ENCODE peak calls at places on chromosomes 13 and 19, in ten cellular contexts. A is GM23338; O is Peyer's patch; P is activated CD8-positive, alpha-beta memory T cell treated with anti-CD3 and anti-CD28 coated beads for 4 hours; M is fibroblast of lung; C is NCI-H748 treated with DMSO at 0.1 percent for 48 hours; N is hepatocyte; E is NCI-H1436; L is midbrain; V is ascending aorta. D is an unnamed sample.
A peak's percentile ranks its signal among the peaks of the same experiment; 100 is the strongest.

GRCh38 chr13:79435549-79435948 is 29.5 kb upstream of the RBM26 start:
- DNase-seq in V (no peak), A (no peak), N (no peak), C (no peak), L (no peak), O (no peak), E (no peak), M (peak; percentile 83), P (no peak), D (peak; percentile 65)

GRCh38 chr13:47085346-47085745 is 188.5 kb upstream of the HTR2A start:
- DNase-seq in V (no peak), L (no peak), O (no peak), N (no peak), E (no peak), M (peak; percentile 36), A (no peak), P (no peak), C (no peak), D (no peak)

GRCh38 chr19:8831832-8832131 is 322 bp downstream of the ZNF558 start:
- DNase-seq in V (no peak), L (no peak), C (no peak), N (no peak), M (no peak), A (peak; percentile 21), E (peak; percentile 51), P (no peak), O (no peak), D (no peak)

GRCh38 chr19:19113040-19113541 is 25.2 kb downstream of the TMEM161A start:
- DNase-seq in O (no peak), L (no peak), M (peak; percentile 30), N (no peak), P (no peak), C (no peak), A (peak; percentile 68), V (no peak), E (no peak), D (no peak)

GRCh38 chr19:33621065-33621785 is 528 bp upstream of the CHST8 start:
- DNase-seq in A (peak; percentile 61), L (no peak), M (no peak), O (no peak), P (no peak), C (no peak), N (no peak), V (no peak), E (no peak), D (no peak)

GRCh38 chr13:110546933-110547332 is 14.6 kb downstream of the RAB20 start:
- DNase-seq in P (no peak), E (no peak), A (no peak), V (peak; percentile 42), C (no peak), N (peak; percentile 72), L (no peak), M (peak; percentile 97), O (peak; percentile 39), D (peak; percentile 96)

GRCh38 chr13:99467764-99468163 is 33.5 kb upstream of the TM9SF2 start:
- DNase-seq in O (no peak), P (no peak), M (peak; percentile 68), E (no peak), N (peak; percentile 28), V (no peak), L (no peak), C (no peak), A (no peak), D (peak; percentile 6)

GRCh38 chr19:13176345-13176744 is 26.1 kb downstream of the IER2 start:
- DNase-seq in M (peak; percentile 79), P (no peak), L (no peak), N (no peak), E (no peak), C (no peak), A (no peak), V (no peak), O (no peak), D (no peak)

GRCh38 chr13:76522083-76522755 is 364.0 kb downstream of the KCTD12 start:
- DNase-seq in V (no peak), E (no peak), N (peak; percentile 32), A (peak; percentile 49), P (no peak), C (no peak), M (peak; percentile 32), O (no peak), L (no peak), D (no peak)

GRCh38 chr19:18762125-18763023 is 28.7 kb downstream of the COMP start:
- DNase-seq in O (no peak), N (peak; percentile 79), A (peak; percentile 65), E (peak; percentile 23), M (peak; percentile 72), P (no peak), C (no peak), L (peak; percentile 33), V (no peak), D (peak; percentile 85)

GRCh38 chr13:82693607-82694006 is 1188.7 kb downstream of the SLITRK1 start:
- DNase-seq in P (no peak), L (no peak), A (peak; percentile 3), N (no peak), O (no peak), M (no peak), V (no peak), E (no peak), C (no peak), D (no peak)

GRCh38 chr19:12994701-12995595 is at the start of gene NFIX:
- DNase-seq in C (no peak), N (peak; percentile 75), M (peak; percentile 60), P (peak; percentile 50), E (peak; percentile 12), A (peak; percentile 60), O (peak; percentile 59), V (no peak), L (no peak), D (peak; percentile 68)

GRCh38 chr19:38034153-38034835 is 127.3 kb downstream of the SIPA1L3 start:
- DNase-seq in E (no peak), A (no peak), C (no peak), L (no peak), N (no peak), V (no peak), P (no peak), M (peak; percentile 89), O (no peak), D (no peak)

GRCh38 chr19:38044267-38045111 is 137.5 kb downstream of the SIPA1L3 start:
- DNase-seq in V (no peak), P (no peak), C (no peak), L (no peak), O (no peak), A (no peak), E (no peak), N (no peak), M (peak; percentile 69), D (no peak)

GRCh38 chr13:24053505-24054251 is 106.8 kb upstream of the SPATA13 start:
- DNase-seq in E (peak; percentile 47), P (peak; percentile 31), C (peak; percentile 96), A (peak; percentile 90), O (peak; percentile 44), N (peak; percentile 86), M (peak; percentile 60), V (no peak), L (peak; percentile 84), D (peak; percentile 90)

GRCh38 chr19:50790898-50791562 is 815 bp downstream of the ACP4 start:
- DNase-seq in M (no peak), O (no peak), P (no peak), E (no peak), V (no peak), L (no peak), A (no peak), N (no peak), C (no peak), D (no peak)

GRCh38 chr13:51015973-51016372 is 95.1 kb downstream of the C13orf42 start:
- DNase-seq in E (peak; percentile 7), C (peak; percentile 28), N (no peak), A (no peak), L (no peak), O (no peak), V (no peak), P (no peak), M (no peak), D (no peak)

GRCh38 chr13:109145631-109146030 is 516.2 kb downstream of the MYO16 start:
- DNase-seq in V (no peak), C (peak; percentile 30), M (peak; percentile 64), N (peak; percentile 81), A (peak; percentile 70), E (peak; percentile 51), O (no peak), L (peak; percentile 63), P (no peak), D (peak; percentile 44)

GRCh38 chr19:37941820-37942515 is 35.0 kb downstream of the SIPA1L3 start:
- DNase-seq in P (no peak), A (no peak), N (peak; percentile 54), M (no peak), V (no peak), L (no peak), O (no peak), C (peak; percentile 67), E (no peak), D (peak; percentile 79)

GRCh38 chr13:33274264-33274663 is 11.3 kb downstream of the STARD13 start:
- DNase-seq in A (no peak), O (no peak), L (no peak), V (no peak), C (no peak), E (no peak), P (no peak), M (peak; percentile 54), N (no peak), D (no peak)

GRCh38 chr19:13127811-13128575 is 9.9 kb downstream of the NACC1 start:
- DNase-seq in V (no peak), A (no peak), P (no peak), L (no peak), M (no peak), N (no peak), C (no peak), E (no peak), O (no peak), D (no peak)

GRCh38 chr19:35828694-35829301 is 16.2 kb upstream of the PRODH2 start:
- DNase-seq in P (no peak), C (no peak), L (peak; percentile 60), V (no peak), E (no peak), A (peak; percentile 93), N (peak; percentile 90), O (no peak), M (peak; percentile 55), D (peak; percentile 30)

GRCh38 chr19:40217027-40217810 is 965 bp downstream of the TTC9B start:
- DNase-seq in N (peak; percentile 86), O (no peak), E (peak; percentile 56), L (no peak), V (no peak), P (no peak), M (no peak), A (peak; percentile 83), C (peak; percentile 87), D (peak; percentile 70)

GRCh38 chr13:99589575-99589974 is 88.3 kb downstream of the TM9SF2 start:
- DNase-seq in M (no peak), A (no peak), E (no peak), V (no peak), P (no peak), L (no peak), C (no peak), N (no peak), O (no peak), D (no peak)

GRCh38 chr19:37218592-37218935 is 550 bp downstream of the ZNF383 start:
- DNase-seq in O (no peak), N (no peak), P (no peak), V (no peak), L (peak; percentile 53), A (no peak), E (no peak), C (no peak), M (peak; percentile 72), D (no peak)

GRCh38 chr13:18628428-18628827 is 553.2 kb downstream of the TUBA3C start:
- DNase-seq in E (no peak), V (no peak), O (no peak), M (no peak), A (no peak), L (no peak), C (no peak), N (no peak), P (no peak), D (no peak)

GRCh38 chr19:9808855-9809646 is 9.8 kb downstream of the FBXL12 start:
- DNase-seq in M (no peak), O (no peak), A (no peak), C (no peak), E (no peak), N (no peak), P (no peak), L (no peak), V (no peak), D (no peak)

GRCh38 chr13:43307921-43308433 is 284.6 kb downstream of the DNAJC15 start:
- DNase-seq in M (peak; percentile 77), L (no peak), C (peak; percentile 82), V (peak; percentile 22), N (peak; percentile 92), E (no peak), A (no peak), O (peak; percentile 50), P (no peak), D (peak; percentile 58)

D was measured in small intestine.